ENCODE peak calls at places on chromosome 5, in five cellular contexts. R is activated effector memory CD4-positive, alpha-beta T cell treated with Interleukin-2 at 50 U/mL for 16 hours; E is left colon; W is AG09309; O is iPS-NIHi11. C is an unnamed sample.

GRCh38 chr5:118775790-118776499 is 212.4 kb downstream of the DTWD2 start:
- DNase-seq in O (no peak), E (no peak), R (no peak), W (no peak), C (no peak)

GRCh38 chr5:44388504-44389409 is 463 bp downstream of the FGF10 start:
- DNase-seq in O (no peak), E (no peak), W (no peak), R (no peak), C (no peak)

GRCh38 chr5:56094579-56095361 is 100.0 kb upstream of the IL6ST start:
- DNase-seq in O (no peak), E (no peak), R (no peak), W (no peak), C (no peak)

GRCh38 chr5:156155638-156156037 is 171.3 kb upstream of the SGCD start:
- DNase-seq in E (no peak), W (no peak), R (no peak), O (no peak), C (no peak)

GRCh38 chr5:179754024-179754423 is 21.4 kb downstream of the MAML1 start:
- DNase-seq in W (no peak), E (no peak), O (no peak), R (no peak), C (no peak)

GRCh38 chr5:959581-960531 is 48.7 kb upstream of the NKD2 start:
- DNase-seq in E (no peak), R (no peak), O (peak; percentile 14), W (no peak), C (peak; percentile 34)

GRCh38 chr5:130323804-130324454 is 419.7 kb downstream of the CHSY3 start:
- DNase-seq in E (no peak), R (no peak), W (peak; percentile 8), O (no peak), C (no peak)

GRCh38 chr5:67799732-67800234 is 415.8 kb upstream of the PIK3R1 start:
- DNase-seq in R (no peak), E (peak; percentile 32), O (no peak), W (peak; percentile 51), C (peak; percentile 71)

GRCh38 chr5:111223086-111223789 is 946 bp upstream of the CAMK4 start:
- DNase-seq in O (no peak), W (no peak), R (no peak), E (no peak), C (no peak)

GRCh38 chr5:17398439-17398838 is 99.6 kb upstream of the TAF11L2 start:
- DNase-seq in R (no peak), E (no peak), O (no peak), W (peak; percentile 76), C (no peak)

GRCh38 chr5:147485046-147485445 is 24.8 kb downstream of the DPYSL3 start:
- DNase-seq in W (peak; percentile 82), E (no peak), R (no peak), O (no peak), C (no peak)

GRCh38 chr5:56479126-56479525 is 246.0 kb upstream of the ANKRD55 start:
- DNase-seq in O (no peak), R (no peak), W (no peak), E (no peak), C (no peak)

GRCh38 chr5:32153723-32154122 is 20.4 kb downstream of the GOLPH3 start:
- DNase-seq in O (no peak), R (no peak), W (no peak), E (no peak), C (no peak)

GRCh38 chr5:55230086-55230629 is 3.0 kb upstream of the MCIDAS start:
- DNase-seq in E (no peak), O (no peak), R (no peak), W (no peak), C (no peak)

C was measured in right atrium auricular region.